ENCODE peak calls at places on chromosomes 2 and 18, in ten cellular contexts. C is brain microvascular endothelial cell, K is breast epithelium, S is spleen, L is ovary, Q is uterus, T is OCI-LY7, G is esophagus squamous epithelium, R is cardiac muscle cell, N is sigmoid colon. I is an unnamed sample.
A peak's percentile ranks its signal among the peaks of the same experiment; 100 is the strongest.

GRCh38 chr2:140600116-140600515 is 1530.7 kb downstream of the LRP1B start:
- DNase-seq in G (no peak), S (no peak), N (no peak), K (no peak), T (no peak), Q (no peak), R (no peak), C (peak; percentile 86), L (no peak), I (no peak)

GRCh38 chr2:46697830-46698323 is 217.7 kb downstream of the MCFD2 start:
- DNase-seq in T (peak; percentile 14), C (no peak), G (no peak), L (no peak), S (peak; percentile 79), Q (no peak), N (no peak), K (no peak), R (no peak), I (no peak)

GRCh38 chr18:10748641-10749040 is 222.8 kb downstream of the NAPG start:
- DNase-seq in L (no peak), R (no peak), C (peak; percentile 74), S (no peak), N (no peak), T (no peak), Q (no peak), K (no peak), G (no peak), I (no peak)

GRCh38 chr2:241904791-241905710 is 35.5 kb downstream of the RTP5 start:
- DNase-seq in G (no peak), S (peak; percentile 54), Q (no peak), T (no peak), R (no peak), K (no peak), L (no peak), C (no peak), N (no peak), I (no peak)

GRCh38 chr18:37328946-37329719 is 236.5 kb downstream of the CELF4 start:
- DNase-seq in G (no peak), C (no peak), L (no peak), T (no peak), K (no peak), S (no peak), Q (no peak), R (no peak), N (no peak), I (no peak)

GRCh38 chr2:105641389-105641811 is 103.3 kb upstream of the NCK2 start:
- DNase-seq in T (no peak), K (no peak), L (no peak), G (no peak), S (no peak), N (no peak), R (no peak), C (no peak), Q (no peak), I (no peak)

GRCh38 chr18:63819780-63820179 is 44.6 kb downstream of the SERPINB7 start:
- DNase-seq in L (no peak), C (no peak), K (no peak), G (no peak), R (no peak), T (no peak), N (no peak), S (no peak), Q (no peak), I (no peak)

GRCh38 chr2:63879876-63880433 is 38.3 kb downstream of the UGP2 start:
- DNase-seq in K (no peak), R (no peak), L (no peak), S (no peak), T (no peak), C (no peak), N (no peak), Q (no peak), G (no peak), I (no peak)

GRCh38 chr18:5543854-5544389 is at the start of gene EPB41L3:
- DNase-seq in G (no peak), R (peak; percentile 61), Q (peak; percentile 39), S (peak; percentile 80), L (peak; percentile 37), C (no peak), K (no peak), T (no peak), N (peak; percentile 84), I (no peak)

GRCh38 chr2:238466242-238466598 is 39.5 kb downstream of the ASB1 start:
- DNase-seq in G (no peak), K (no peak), Q (no peak), C (no peak), T (no peak), S (peak; percentile 36), N (no peak), R (no peak), L (no peak), I (no peak)

DNA sequence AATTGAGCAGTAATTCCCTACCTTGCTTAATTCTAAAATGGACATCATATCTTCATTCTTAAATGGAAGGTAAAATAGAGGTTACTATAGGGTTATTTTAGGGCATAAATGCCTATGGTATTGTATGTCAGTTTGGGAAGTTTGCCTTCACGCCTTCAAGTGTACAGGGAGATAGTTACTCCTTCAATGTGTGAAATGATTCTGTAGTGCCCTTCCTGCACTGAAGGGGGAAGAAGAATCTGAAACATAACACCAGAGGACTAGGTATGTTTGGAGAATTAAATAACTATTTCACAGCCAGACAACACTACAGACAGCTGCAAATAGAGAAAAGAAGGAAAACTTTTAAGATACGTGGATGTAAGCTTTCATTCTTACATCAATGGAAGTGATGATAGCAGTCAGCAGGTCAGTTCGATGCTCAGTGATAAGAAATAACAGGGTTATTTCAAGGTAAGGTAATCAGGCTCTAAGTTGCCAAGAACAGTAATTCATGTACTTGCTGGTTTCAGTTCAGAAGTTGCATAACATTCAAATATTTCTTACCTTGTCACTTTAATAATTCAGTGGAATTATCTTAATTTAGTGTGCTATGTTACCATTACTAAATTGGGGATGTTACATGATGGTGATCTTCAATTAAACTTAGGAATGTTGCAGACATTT is 4.0 kb downstream of the PKP4 start:
- DNase-seq in G (no peak), K (no peak), Q (no peak), C (no peak), T (no peak), R (peak; percentile 23), S (no peak), L (no peak), N (no peak), I (no peak)
- H3K27ac ChIP-seq in G (no peak overlapping the region), K (peak overlapping the region; percentile 2), Q (no peak overlapping the region), C (no peak overlapping the region), T (no peak overlapping the region), R (no peak overlapping the region), S (no peak overlapping the region), L (no peak overlapping the region), N (no peak overlapping the region), I (no peak overlapping the region)

GRCh38 chr2:230330206-230330605 is 3.2 kb downstream of the SP140L start:
- DNase-seq in L (no peak), R (no peak), G (no peak), Q (no peak), N (no peak), K (no peak), S (no peak), C (no peak), T (no peak), I (no peak)
- H3K4me3 ChIP-seq in L (no peak overlapping the region), R (no peak overlapping the region), G (no peak overlapping the region), Q (no peak overlapping the region), N (no peak overlapping the region), K (no peak overlapping the region), S (no peak overlapping the region), C (no peak overlapping the region), T (no peak overlapping the region), I (no peak overlapping the region)

DNA sequence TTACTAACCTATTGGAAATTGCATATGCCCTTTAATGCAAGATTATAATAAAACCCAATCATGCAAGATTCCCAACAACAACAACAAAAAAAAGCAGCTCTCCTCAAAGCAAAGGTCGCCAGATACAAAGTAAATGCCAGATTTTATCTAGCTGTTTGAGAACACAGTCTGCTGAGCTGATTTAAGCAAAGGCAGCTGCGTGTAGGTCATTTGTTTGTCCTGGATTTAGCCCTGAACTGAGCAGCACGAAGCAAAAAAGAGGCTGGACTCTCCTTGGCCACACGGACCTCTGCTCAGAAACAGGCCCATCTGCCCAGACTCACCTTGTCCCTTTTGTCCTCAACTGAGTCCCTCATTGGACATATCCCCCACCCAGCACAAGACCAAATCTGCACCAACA is 91.5 kb downstream of the PID1 start:
- DNase-seq in R (no peak), N (no peak), C (no peak), G (no peak), S (no peak), Q (no peak), L (no peak), T (no peak), K (no peak), I (no peak)
- H3K27ac ChIP-seq in R (no peak overlapping the region), N (no peak overlapping the region), C (no peak overlapping the region), G (no peak overlapping the region), S (no peak overlapping the region), Q (no peak overlapping the region), L (no peak overlapping the region), T (no peak overlapping the region), K (no peak overlapping the region), I (no peak overlapping the region)

GRCh38 chr2:25980951-25981350 is 1.3 kb downstream of the KIF3C start:
- DNase-seq in Q (no peak), K (no peak), N (no peak), L (no peak), G (no peak), T (no peak), S (no peak), C (no peak), R (no peak), I (no peak)
- H3K4me3 ChIP-seq in Q (no peak overlapping the region), K (no peak overlapping the region), N (no peak overlapping the region), L (no peak overlapping the region), G (no peak overlapping the region), T (no peak overlapping the region), S (no peak overlapping the region), C (no peak overlapping the region), R (no peak overlapping the region), I (no peak overlapping the region)

GRCh38 chr2:88602022-88602421 is 25.2 kb downstream of the EIF2AK3 start:
- DNase-seq in G (no peak), K (no peak), L (no peak), R (no peak), C (no peak), S (no peak), Q (no peak), T (no peak), N (no peak), I (no peak)
- H3K27ac ChIP-seq in G (no peak overlapping the region), K (peak overlapping the region; percentile 3), L (no peak overlapping the region), R (peak overlapping the region; percentile 25), C (no peak overlapping the region), S (no peak overlapping the region), Q (no peak overlapping the region), T (peak overlapping the region; percentile 99), N (no peak overlapping the region), I (no peak overlapping the region)

I was measured in gastrocnemius medialis.